ENCODE peak calls at places on chromosomes 13 and 19, in five cellular contexts. T, E, F, L and I are unnamed samples.

GRCh38 chr13:44969858-44970484 is 19.3 kb downstream of the NUFIP1 start:
- DNase-seq in T (peak; percentile 39), E (no peak), F (no peak), L (no peak), I (peak; percentile 61)

GRCh38 chr19:30555075-30555787 is 183.0 kb downstream of the ZNF536 start:
- DNase-seq in T (no peak), E (no peak), F (no peak), L (no peak), I (peak; percentile 61)

GRCh38 chr13:74871671-74872070 is 610.3 kb downstream of the TBC1D4 start:
- DNase-seq in T (no peak), E (no peak), F (no peak), L (no peak), I (no peak)

GRCh38 chr19:17097593-17098126 is 22.1 kb downstream of the MYO9B start:
- DNase-seq in T (peak; percentile 31), E (no peak), F (no peak), L (no peak), I (peak; percentile 68)

GRCh38 chr19:18725755-18726416 is 42.4 kb downstream of the CRTC1 start:
- DNase-seq in T (no peak), E (no peak), F (no peak), L (peak; percentile 20), I (no peak)

GRCh38 chr13:24502567-24503375 is 9.8 kb downstream of the PARP4 start:
- DNase-seq in T (no peak), E (no peak), F (no peak), L (no peak), I (peak; percentile 58)

GRCh38 chr13:72652681-72653080 is 74.7 kb downstream of the MZT1 start:
- DNase-seq in T (no peak), E (no peak), F (no peak), L (no peak), I (no peak)

GRCh38 chr19:19404879-19405860 is at the start of gene GATAD2A:
- DNase-seq in T (peak; percentile 93), E (peak; percentile 95), F (peak; percentile 90), L (peak; percentile 84), I (peak; percentile 93)

GRCh38 chr13:50379584-50379983 is 364.3 kb downstream of the KCNRG start:
- DNase-seq in T (no peak), E (no peak), F (no peak), L (no peak), I (no peak)

GRCh38 chr19:40829205-40829604 is 21.0 kb downstream of the CYP2A6 start:
- DNase-seq in T (no peak), E (no peak), F (no peak), L (no peak), I (no peak)